ENCODE peak calls at places on chromosomes 5 and 9, in four cellular contexts. One of them, this sample, is unnamed.

GRCh38 chr9:5626727-5627634 is 1.9 kb upstream of the RIC1 start:
- DNase-seq in GM12891: no peak
- DNase-seq in GM19239: peak; percentile 44
- DNase-seq in mammary epithelial cell: peak; percentile 64
- DNase-seq in this sample: peak; percentile 80

GRCh38 chr5:142998316-142998862 is 228.2 kb downstream of the ARHGAP26 start:
- DNase-seq in GM12891: no peak
- DNase-seq in GM19239: no peak
- DNase-seq in mammary epithelial cell: no peak
- DNase-seq in this sample: no peak

GRCh38 chr5:124747770-124748686 is 1.6 kb upstream of the ZNF608 start:
- DNase-seq in GM12891: no peak
- DNase-seq in GM19239: no peak
- DNase-seq in mammary epithelial cell: peak; percentile 5
- DNase-seq in this sample: peak; percentile 28

GRCh38 chr9:120307599-120307998 is 272.4 kb downstream of the CDK5RAP2 start:
- DNase-seq in GM12891: no peak
- DNase-seq in GM19239: no peak
- DNase-seq in mammary epithelial cell: no peak
- DNase-seq in this sample: no peak

GRCh38 chr5:77076961-77077820 is 9.9 kb downstream of the ZBED3 start:
- DNase-seq in GM12891: peak; percentile 83
- DNase-seq in GM19239: peak; percentile 84
- DNase-seq in mammary epithelial cell: peak; percentile 46
- DNase-seq in this sample: peak; percentile 88

GRCh38 chr5:76620166-76620565 is 3.0 kb downstream of the F2RL2 start:
- DNase-seq in GM12891: no peak
- DNase-seq in GM19239: no peak
- DNase-seq in mammary epithelial cell: no peak
- DNase-seq in this sample: no peak

GRCh38 chr5:177132504-177133118 is 962 bp upstream of the NSD1 start:
- DNase-seq in GM12891: no peak
- DNase-seq in GM19239: peak; percentile 58
- DNase-seq in mammary epithelial cell: no peak
- DNase-seq in this sample: no peak

GRCh38 chr9:130927995-130928900 is 10.8 kb downstream of the FIBCD1 start:
- DNase-seq in GM12891: peak; percentile 69
- DNase-seq in GM19239: peak; percentile 48
- DNase-seq in mammary epithelial cell: peak; percentile 91
- DNase-seq in this sample: peak; percentile 80

GRCh38 chr5:172816887-172817418 is 17.1 kb upstream of the ERGIC1 start:
- DNase-seq in GM12891: no peak
- DNase-seq in GM19239: no peak
- DNase-seq in mammary epithelial cell: peak; percentile 86
- DNase-seq in this sample: no peak